ENCODE peak calls at places on chromosomes 5 and 9, in six cellular contexts. One of them, this sample, is unnamed.

GRCh38 chr9:78064075-78064474 is 32.5 kb upstream of the GNAQ start:
- DNase-seq in brain microvascular endothelial cell: no peak
- DNase-seq in H7: no peak
- DNase-seq in fibroblast of lung: peak; percentile 22
- DNase-seq in thoracic aorta: no peak
- DNase-seq in IMR-90: no peak
- DNase-seq in this sample: no peak

GRCh38 chr5:150554857-150555256 is 46.9 kb downstream of the NDST1 start:
- DNase-seq in brain microvascular endothelial cell: no peak
- DNase-seq in H7: no peak
- DNase-seq in fibroblast of lung: no peak
- DNase-seq in thoracic aorta: no peak
- DNase-seq in IMR-90: no peak
- DNase-seq in this sample: no peak

GRCh38 chr5:107893642-107894041 is 222.9 kb upstream of the EFNA5 start:
- DNase-seq in brain microvascular endothelial cell: no peak
- DNase-seq in H7: no peak
- DNase-seq in fibroblast of lung: peak; percentile 85
- DNase-seq in thoracic aorta: no peak
- DNase-seq in IMR-90: peak; percentile 32
- DNase-seq in this sample: no peak

GRCh38 chr5:69502375-69503143 is 10.0 kb downstream of the OCLN start:
- DNase-seq in brain microvascular endothelial cell: peak; percentile 53
- DNase-seq in H7: no peak
- DNase-seq in fibroblast of lung: peak; percentile 86
- DNase-seq in thoracic aorta: no peak
- DNase-seq in IMR-90: peak; percentile 87
- DNase-seq in this sample: no peak

GRCh38 chr9:135288054-135288453 is 191.5 kb upstream of the PPP1R26 start:
- DNase-seq in brain microvascular endothelial cell: no peak
- DNase-seq in H7: no peak
- DNase-seq in fibroblast of lung: no peak
- DNase-seq in thoracic aorta: no peak
- DNase-seq in IMR-90: no peak
- DNase-seq in this sample: no peak

GRCh38 chr9:90044710-90045151 is 439.9 kb downstream of the GADD45G start:
- DNase-seq in brain microvascular endothelial cell: no peak
- DNase-seq in H7: no peak
- DNase-seq in fibroblast of lung: peak; percentile 40
- DNase-seq in thoracic aorta: no peak
- DNase-seq in IMR-90: no peak
- DNase-seq in this sample: no peak

GRCh38 chr5:149747833-149748366 is 17.8 kb downstream of the PPARGC1B start:
- DNase-seq in brain microvascular endothelial cell: no peak
- DNase-seq in H7: no peak
- DNase-seq in fibroblast of lung: no peak
- DNase-seq in thoracic aorta: no peak
- DNase-seq in IMR-90: no peak
- DNase-seq in this sample: no peak

GRCh38 chr5:65874241-65874640 is 52.1 kb upstream of the ERBIN start:
- DNase-seq in brain microvascular endothelial cell: peak; percentile 11
- DNase-seq in H7: no peak
- DNase-seq in fibroblast of lung: peak; percentile 72
- DNase-seq in thoracic aorta: no peak
- DNase-seq in IMR-90: peak; percentile 72
- DNase-seq in this sample: no peak

GRCh38 chr9:93650448-93650847 is 74.1 kb downstream of the PHF2 start:
- DNase-seq in brain microvascular endothelial cell: no peak
- DNase-seq in H7: no peak
- DNase-seq in fibroblast of lung: no peak
- DNase-seq in thoracic aorta: no peak
- DNase-seq in IMR-90: no peak
- DNase-seq in this sample: no peak

GRCh38 chr9:121278535-121279169 is 10.7 kb downstream of the GSN start:
- DNase-seq in brain microvascular endothelial cell: peak; percentile 98
- DNase-seq in H7: peak; percentile 75
- DNase-seq in fibroblast of lung: peak; percentile 99
- DNase-seq in thoracic aorta: peak; percentile 50
- DNase-seq in IMR-90: peak; percentile 99
- DNase-seq in this sample: peak; percentile 68

GRCh38 chr5:173807150-173807784 is 80.9 kb upstream of the CPEB4 start:
- DNase-seq in brain microvascular endothelial cell: no peak
- DNase-seq in H7: no peak
- DNase-seq in fibroblast of lung: no peak
- DNase-seq in thoracic aorta: no peak
- DNase-seq in IMR-90: no peak
- DNase-seq in this sample: no peak

GRCh38 chr5:180596668-180597231 is 5.5 kb upstream of the SCGB3A1 start:
- DNase-seq in brain microvascular endothelial cell: no peak
- DNase-seq in H7: peak; percentile 33
- DNase-seq in fibroblast of lung: no peak
- DNase-seq in thoracic aorta: no peak
- DNase-seq in IMR-90: no peak
- DNase-seq in this sample: no peak

GRCh38 chr5:42948961-42949347 is 91.2 kb downstream of the ANXA2R start:
- DNase-seq in brain microvascular endothelial cell: no peak
- DNase-seq in H7: no peak
- DNase-seq in fibroblast of lung: no peak
- DNase-seq in thoracic aorta: no peak
- DNase-seq in IMR-90: no peak
- DNase-seq in this sample: no peak

GRCh38 chr9:114029311-114030170 is 48.6 kb downstream of the AMBP start:
- DNase-seq in brain microvascular endothelial cell: no peak
- DNase-seq in H7: no peak
- DNase-seq in fibroblast of lung: no peak
- DNase-seq in thoracic aorta: no peak
- DNase-seq in IMR-90: no peak
- DNase-seq in this sample: peak; percentile 3

GRCh38 chr5:14851999-14852526 is 19.5 kb downstream of the ANKH start:
- DNase-seq in brain microvascular endothelial cell: no peak
- DNase-seq in H7: no peak
- DNase-seq in fibroblast of lung: no peak
- DNase-seq in thoracic aorta: no peak
- DNase-seq in IMR-90: no peak
- DNase-seq in this sample: no peak

GRCh38 chr9:76808636-76809035 is 44.4 kb downstream of the PCA3 start:
- DNase-seq in brain microvascular endothelial cell: no peak
- DNase-seq in H7: no peak
- DNase-seq in fibroblast of lung: peak; percentile 11
- DNase-seq in thoracic aorta: no peak
- DNase-seq in IMR-90: no peak
- DNase-seq in this sample: no peak

GRCh38 chr5:111976705-111977104 is 219.7 kb upstream of the NREP start:
- DNase-seq in brain microvascular endothelial cell: no peak
- DNase-seq in H7: no peak
- DNase-seq in fibroblast of lung: peak; percentile 78
- DNase-seq in thoracic aorta: no peak
- DNase-seq in IMR-90: peak; percentile 37
- DNase-seq in this sample: no peak

GRCh38 chr5:32771037-32771436 is 59.9 kb downstream of the NPR3 start:
- DNase-seq in brain microvascular endothelial cell: no peak
- DNase-seq in H7: no peak
- DNase-seq in fibroblast of lung: no peak
- DNase-seq in thoracic aorta: no peak
- DNase-seq in IMR-90: no peak
- DNase-seq in this sample: peak; percentile 36

GRCh38 chr9:124593080-124594058 is 86.2 kb upstream of the NR5A1 start:
- DNase-seq in brain microvascular endothelial cell: no peak
- DNase-seq in H7: peak; percentile 75
- DNase-seq in fibroblast of lung: peak; percentile 25
- DNase-seq in thoracic aorta: no peak
- DNase-seq in IMR-90: peak; percentile 12
- DNase-seq in this sample: no peak

GRCh38 chr5:65151632-65152031 is 330.1 kb downstream of the ADAMTS6 start:
- DNase-seq in brain microvascular endothelial cell: no peak
- DNase-seq in H7: no peak
- DNase-seq in fibroblast of lung: peak; percentile 27
- DNase-seq in thoracic aorta: no peak
- DNase-seq in IMR-90: peak; percentile 26
- DNase-seq in this sample: no peak

GRCh38 chr9:136679431-136679941 is 7.8 kb downstream of the AGPAT2 start:
- DNase-seq in brain microvascular endothelial cell: no peak
- DNase-seq in H7: peak; percentile 74
- DNase-seq in fibroblast of lung: no peak
- DNase-seq in thoracic aorta: no peak
- DNase-seq in IMR-90: no peak
- DNase-seq in this sample: no peak

GRCh38 chr5:37767251-37767650 is 72.6 kb downstream of the GDNF start:
- DNase-seq in brain microvascular endothelial cell: no peak
- DNase-seq in H7: no peak
- DNase-seq in fibroblast of lung: no peak
- DNase-seq in thoracic aorta: no peak
- DNase-seq in IMR-90: no peak
- DNase-seq in this sample: no peak

GRCh38 chr5:154986151-154986550 is 27.4 kb upstream of the KIF4B start:
- DNase-seq in brain microvascular endothelial cell: no peak
- DNase-seq in H7: no peak
- DNase-seq in fibroblast of lung: no peak
- DNase-seq in thoracic aorta: no peak
- DNase-seq in IMR-90: no peak
- DNase-seq in this sample: no peak

DNA sequence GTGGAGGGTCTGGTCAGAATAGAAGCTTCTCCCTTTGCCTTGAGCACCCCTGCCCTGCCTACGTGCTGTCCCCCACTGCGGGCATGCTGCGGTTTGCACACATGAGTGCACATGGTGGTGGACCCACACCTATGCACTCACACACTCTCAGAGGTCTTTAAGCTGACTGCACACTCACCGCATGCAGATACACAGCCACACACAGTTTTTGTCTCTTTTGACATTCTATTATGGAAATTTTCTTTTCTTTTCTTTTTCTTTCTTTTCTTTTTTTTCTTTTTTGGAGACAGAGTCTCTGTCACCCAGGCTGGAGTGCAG is 585 bp upstream of the ARID3C start:
- DNase-seq in brain microvascular endothelial cell: no peak
- DNase-seq in H7: peak; percentile 29
- DNase-seq in fibroblast of lung: no peak
- DNase-seq in thoracic aorta: no peak
- DNase-seq in IMR-90: no peak
- DNase-seq in this sample: no peak
- H3K27me3 ChIP-seq in brain microvascular endothelial cell: peaks cover 49% of the 10 kb centered on the region
- H3K27me3 ChIP-seq in H7: peaks cover 80% of the 10 kb centered on the region
- H3K27me3 ChIP-seq in fibroblast of lung: peaks cover 51% of the 10 kb centered on the region
- H3K27me3 ChIP-seq in thoracic aorta: peaks cover 14% of the 10 kb centered on the region
- H3K27me3 ChIP-seq in IMR-90: peaks cover 65% of the 10 kb centered on the region
- H3K27me3 ChIP-seq in this sample: peaks cover 22% of the 10 kb centered on the region

GRCh38 chr5:1552469-1553255 is 28.9 kb upstream of the LPCAT1 start:
- DNase-seq in brain microvascular endothelial cell: no peak
- DNase-seq in H7: peak; percentile 75
- DNase-seq in fibroblast of lung: peak; percentile 35
- DNase-seq in thoracic aorta: no peak
- DNase-seq in IMR-90: no peak
- DNase-seq in this sample: no peak
- H3K27me3 ChIP-seq in brain microvascular endothelial cell: peaks cover 36% of the 10 kb centered on the region
- H3K27me3 ChIP-seq in H7: no peaks in the 10 kb centered on the region
- H3K27me3 ChIP-seq in fibroblast of lung: peaks cover 3% of the 10 kb centered on the region
- H3K27me3 ChIP-seq in thoracic aorta: no peaks in the 10 kb centered on the region
- H3K27me3 ChIP-seq in IMR-90: peaks cover 60% of the 10 kb centered on the region
- H3K27me3 ChIP-seq in this sample: no peaks in the 10 kb centered on the region

GRCh38 chr9:133202688-133203453 is 6.2 kb downstream of the OBP2B start:
- DNase-seq in brain microvascular endothelial cell: no peak
- DNase-seq in H7: no peak
- DNase-seq in fibroblast of lung: no peak
- DNase-seq in thoracic aorta: no peak
- DNase-seq in IMR-90: no peak
- DNase-seq in this sample: no peak

GRCh38 chr9:133201424-133202144 is 7.5 kb downstream of the OBP2B start:
- DNase-seq in brain microvascular endothelial cell: no peak
- DNase-seq in H7: no peak
- DNase-seq in fibroblast of lung: no peak
- DNase-seq in thoracic aorta: no peak
- DNase-seq in IMR-90: no peak
- DNase-seq in this sample: no peak

GRCh38 chr9:133200631-133201030 is 8.4 kb downstream of the OBP2B start:
- DNase-seq in brain microvascular endothelial cell: no peak
- DNase-seq in H7: peak; percentile 68
- DNase-seq in fibroblast of lung: no peak
- DNase-seq in thoracic aorta: no peak
- DNase-seq in IMR-90: no peak
- DNase-seq in this sample: no peak

GRCh38 chr9:133203506-133204075 is 5.5 kb downstream of the OBP2B start:
- DNase-seq in brain microvascular endothelial cell: no peak
- DNase-seq in H7: no peak
- DNase-seq in fibroblast of lung: no peak
- DNase-seq in thoracic aorta: no peak
- DNase-seq in IMR-90: no peak
- DNase-seq in this sample: no peak

DNA sequence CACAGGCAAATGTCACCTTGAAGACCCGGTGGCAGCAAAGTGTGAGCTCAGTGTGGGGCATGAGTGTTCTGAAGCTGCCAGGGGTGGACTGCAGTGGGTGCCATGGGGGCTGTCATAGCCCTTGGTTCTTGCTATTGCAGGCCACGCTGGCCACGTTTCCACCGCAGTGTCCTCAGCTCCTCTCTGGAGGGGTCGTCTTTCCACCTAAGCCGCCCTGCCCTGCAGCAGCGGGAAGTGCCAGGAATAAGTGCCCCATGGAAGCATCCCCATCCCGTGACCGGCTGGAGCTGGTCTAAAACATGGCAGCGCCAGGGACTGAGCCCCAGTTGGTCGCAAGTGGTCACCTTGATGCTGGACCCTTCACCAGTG is 6.9 kb downstream of the OBP2B start:
- DNase-seq in brain microvascular endothelial cell: no peak
- DNase-seq in H7: no peak
- DNase-seq in fibroblast of lung: no peak
- DNase-seq in thoracic aorta: no peak
- DNase-seq in IMR-90: no peak
- DNase-seq in this sample: no peak
- H3K27me3 ChIP-seq in brain microvascular endothelial cell: peaks cover 11% of the 10 kb centered on the region
- H3K27me3 ChIP-seq in H7: no peaks in the 10 kb centered on the region
- H3K27me3 ChIP-seq in fibroblast of lung: no peaks in the 10 kb centered on the region
- H3K27me3 ChIP-seq in thoracic aorta: no peaks in the 10 kb centered on the region
- H3K27me3 ChIP-seq in IMR-90: peaks cover 34% of the 10 kb centered on the region
- H3K27me3 ChIP-seq in this sample: no peaks in the 10 kb centered on the region

DNA sequence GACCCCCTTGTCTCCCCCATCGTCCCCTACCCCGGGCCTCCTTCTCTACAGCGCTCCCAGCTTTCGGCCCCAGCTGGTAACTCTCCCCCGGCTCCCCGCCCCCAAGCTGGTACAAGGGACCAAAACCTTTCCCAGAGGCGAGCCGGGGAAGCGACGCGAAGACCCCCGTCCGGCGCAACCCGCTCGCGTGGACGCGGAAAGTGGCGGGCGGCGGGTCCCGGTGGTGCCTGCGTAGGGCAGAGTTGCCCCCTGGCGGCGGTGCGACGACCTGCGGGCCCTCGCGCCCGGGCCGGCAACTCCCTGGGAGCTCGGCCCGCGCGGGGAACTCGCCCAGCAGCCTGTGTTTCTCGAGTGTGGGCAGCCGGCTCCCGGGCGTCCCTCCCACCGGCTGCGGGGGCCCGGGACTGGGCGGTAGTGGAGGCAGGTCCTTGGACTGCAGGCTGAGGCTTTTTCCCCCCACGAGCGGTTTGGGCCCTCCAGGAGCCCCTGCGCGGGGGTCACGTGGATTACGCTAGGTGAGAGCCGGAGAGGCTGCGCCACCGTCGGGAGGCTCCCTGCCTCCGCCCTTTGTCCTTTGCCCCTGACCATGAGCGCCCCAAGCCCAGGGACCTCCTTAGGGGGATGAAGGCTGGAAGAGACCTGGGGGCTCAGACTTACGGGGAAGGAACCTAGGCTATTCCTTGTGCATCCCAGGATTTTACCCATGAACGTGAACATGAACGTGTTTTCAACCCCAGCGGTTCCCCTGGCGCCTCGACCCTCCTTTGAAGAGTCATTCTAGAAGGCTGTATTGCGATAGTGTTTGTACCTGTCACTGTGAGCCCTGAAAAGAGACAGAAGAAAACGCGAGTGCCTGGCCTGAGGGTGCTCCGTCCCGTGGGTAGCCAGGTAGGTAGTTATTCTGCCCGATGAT is 2.9 kb upstream of the FOXD1 start:
- DNase-seq in brain microvascular endothelial cell: no peak
- DNase-seq in H7: peak; percentile 82
- DNase-seq in fibroblast of lung: peak; percentile 56
- DNase-seq in thoracic aorta: no peak
- DNase-seq in IMR-90: peak; percentile 59
- DNase-seq in this sample: peak; percentile 75
- H3K27me3 ChIP-seq in brain microvascular endothelial cell: no peaks in the 10 kb centered on the region
- H3K27me3 ChIP-seq in H7: peaks cover 65% of the 10 kb centered on the region
- H3K27me3 ChIP-seq in fibroblast of lung: peaks cover 16% of the 10 kb centered on the region
- H3K27me3 ChIP-seq in thoracic aorta: peaks cover 27% of the 10 kb centered on the region
- H3K27me3 ChIP-seq in IMR-90: peaks cover 8% of the 10 kb centered on the region
- H3K27me3 ChIP-seq in this sample: peaks cover 38% of the 10 kb centered on the region